ENCODE peak calls at places on chromosomes 4 and X, in five cellular contexts. V is hepatocyte, F is PC-3, R is suprapubic skin, U is thoracic aorta. E is an unnamed sample.
A peak's percentile ranks its signal among the peaks of the same experiment; 100 is the strongest.

GRCh38 chr4:100895572-100896197 is 377.9 kb upstream of the EMCN start:
- DNase-seq in R (no peak), F (no peak), V (no peak), U (no peak), E (no peak)

GRCh38 chr4:140233811-140234696 is 80.1 kb upstream of the MAML3 start:
- DNase-seq in U (no peak), R (no peak), V (peak; percentile 46), F (peak; percentile 29), E (no peak)

GRCh38 chr4:40462326-40462725 is 127.2 kb downstream of the CHRNA9 start:
- DNase-seq in V (no peak), R (no peak), F (no peak), U (no peak), E (no peak)

GRCh38 chr4:54937501-54937900 is 187.9 kb downstream of the KDR start:
- DNase-seq in R (no peak), V (peak; percentile 24), U (no peak), F (peak; percentile 27), E (no peak)

GRCh38 chr4:138938371-138938699 is 77.2 kb upstream of the NOCT start:
- DNase-seq in R (no peak), V (peak; percentile 52), F (peak; percentile 55), U (no peak), E (no peak)

GRCh38 chr4:89800012-89800516 is 36.9 kb downstream of the SNCA start:
- DNase-seq in F (peak; percentile 72), U (no peak), V (no peak), R (no peak), E (no peak)

GRCh38 chr4:107379054-107379869 is 340.8 kb downstream of the PAPSS1 start:
- DNase-seq in F (peak; percentile 4), V (peak; percentile 19), U (no peak), R (no peak), E (no peak)

GRCh38 chrX:55783723-55784122 is 66.2 kb downstream of the RRAGB start:
- DNase-seq in R (no peak), F (no peak), U (no peak), V (no peak), E (no peak)

GRCh38 chrX:151973262-151973661 is 1.2 kb downstream of the GABRE start:
- DNase-seq in R (no peak), U (no peak), F (no peak), V (no peak), E (peak; percentile 31)

GRCh38 chr4:25925486-25926201 is 11.6 kb downstream of the SMIM20 start:
- DNase-seq in V (peak; percentile 58), F (peak; percentile 46), U (no peak), R (no peak), E (no peak)

GRCh38 chr4:126784966-126785580 is 847.7 kb upstream of the INTU start:
- DNase-seq in R (no peak), V (no peak), F (no peak), U (no peak), E (no peak)

GRCh38 chr4:40241026-40241425 is 44.2 kb downstream of the RHOH start:
- DNase-seq in F (no peak), R (no peak), U (no peak), V (no peak), E (no peak)

GRCh38 chrX:68647156-68647957 is at the start of gene STARD8:
- DNase-seq in F (peak; percentile 60), V (peak; percentile 41), U (peak; percentile 7), R (no peak), E (no peak)

GRCh38 chrX:44873415-44874270 is 655 bp downstream of the KDM6A start:
- DNase-seq in U (peak; percentile 3), V (peak; percentile 58), F (peak; percentile 29), R (peak; percentile 78), E (peak; percentile 78)

GRCh38 chr4:139521764-139522373 is 34.1 kb downstream of the SETD7 start:
- DNase-seq in F (no peak), R (no peak), V (no peak), U (no peak), E (no peak)

GRCh38 chr4:183716302-183716701 is 57.2 kb downstream of the TRAPPC11 start:
- DNase-seq in U (no peak), V (no peak), F (peak; percentile 4), R (no peak), E (no peak)

GRCh38 chr4:117134386-117134785 is 49.0 kb upstream of the TRAM1L1 start:
- DNase-seq in F (peak; percentile 69), R (no peak), U (no peak), V (peak; percentile 77), E (no peak)

GRCh38 chr4:109701566-109702399 is 1.5 kb downstream of the CASP6 start:
- DNase-seq in U (no peak), V (peak; percentile 61), R (no peak), F (peak; percentile 21), E (no peak)

GRCh38 chr4:108303488-108304177 is 134.9 kb upstream of the LEF1 start:
- DNase-seq in U (no peak), F (peak; percentile 47), V (no peak), R (no peak), E (no peak)

GRCh38 chrX:149495573-149496071 is 9.5 kb downstream of the IDS start:
- DNase-seq in F (peak; percentile 92), U (no peak), R (no peak), V (peak; percentile 58), E (peak; percentile 53)

GRCh38 chr4:4334798-4335520 is 44.9 kb downstream of the ZBTB49 start:
- DNase-seq in R (no peak), F (peak; percentile 71), U (no peak), V (peak; percentile 83), E (no peak)

GRCh38 chr4:79445371-79445781 is 37.3 kb upstream of the GK2 start:
- DNase-seq in V (no peak), F (no peak), R (peak; percentile 65), U (no peak), E (no peak)

GRCh38 chr4:139559095-139559490 is 3.1 kb upstream of the SETD7 start:
- DNase-seq in F (no peak), V (no peak), R (no peak), U (no peak), E (no peak)

GRCh38 chrX:110992611-110993010 is 103.4 kb upstream of the PAK3 start:
- DNase-seq in U (no peak), F (peak; percentile 57), R (no peak), V (peak; percentile 51), E (no peak)

GRCh38 chr4:173752610-173753009 is 222.6 kb upstream of the HAND2 start:
- DNase-seq in U (no peak), R (no peak), F (peak; percentile 28), V (no peak), E (no peak)

GRCh38 chrX:9682456-9682855 is 83.2 kb downstream of the GPR143 start:
- DNase-seq in R (no peak), V (peak; percentile 42), F (peak; percentile 24), U (no peak), E (no peak)

GRCh38 chrX:78548012-78548411 is 111.1 kb downstream of the RTL3 start:
- DNase-seq in F (peak; percentile 88), V (no peak), R (no peak), U (no peak), E (no peak)

GRCh38 chrX:141175786-141176185 is 1.1 kb downstream of the LDOC1 start:
- DNase-seq in V (no peak), R (no peak), U (no peak), F (peak; percentile 36), E (no peak)

GRCh38 chrX:96436105-96436504 is 248.5 kb upstream of the DIAPH2 start:
- DNase-seq in U (no peak), F (peak; percentile 35), R (no peak), V (no peak), E (no peak)

GRCh38 chr4:55186123-55186522 is 60.7 kb upstream of the KDR start:
- DNase-seq in R (no peak), V (no peak), F (peak; percentile 33), U (no peak), E (no peak)

GRCh38 chrX:137354851-137355250 is 211.1 kb upstream of the ZIC3 start:
- DNase-seq in U (no peak), V (no peak), R (no peak), F (no peak), E (no peak)

GRCh38 chr4:100495074-100495473 is 22.7 kb downstream of the EMCN start:
- DNase-seq in U (no peak), R (no peak), F (no peak), V (no peak), E (no peak)

GRCh38 chr4:156754832-156755570 is 216.6 kb downstream of the PDGFC start:
- DNase-seq in V (no peak), F (no peak), R (no peak), U (no peak), E (no peak)

GRCh38 chr4:101651778-101652177 is 138.8 kb upstream of the BANK1 start:
- DNase-seq in V (no peak), R (no peak), U (no peak), F (no peak), E (no peak)

GRCh38 chrX:110699109-110699508 is 96.5 kb downstream of the CHRDL1 start:
- DNase-seq in V (no peak), F (no peak), U (no peak), R (no peak), E (no peak)

GRCh38 chrX:16920116-16920515 is 26.3 kb upstream of the REPS2 start:
- DNase-seq in R (no peak), U (no peak), F (no peak), V (no peak), E (no peak)

DNA sequence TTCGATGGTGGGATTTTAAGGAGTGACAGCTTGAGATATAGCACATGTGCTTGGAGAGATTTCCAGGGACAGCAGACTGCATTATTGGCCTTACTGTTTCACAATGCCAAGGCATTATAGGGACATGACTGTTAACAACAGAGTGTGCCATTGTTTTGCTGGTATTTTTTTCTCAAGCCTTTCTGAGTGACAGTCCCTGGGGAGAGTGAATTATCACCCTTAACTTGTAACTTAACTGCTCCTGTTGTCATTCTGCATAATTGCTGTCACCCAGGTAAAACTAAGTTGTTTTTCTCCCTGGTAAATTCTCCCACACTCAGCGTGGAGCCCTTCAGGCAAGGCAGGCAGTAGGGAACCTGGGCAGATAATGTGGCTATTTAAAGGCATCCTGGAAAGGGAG is 989.2 kb upstream of the LCORL start:
- DNase-seq in R (no peak), F (no peak), V (no peak), U (no peak), E (no peak)
- H3K27ac ChIP-seq in R (no peak overlapping the region), F (no peak overlapping the region), V (no peak overlapping the region), U (no peak overlapping the region), E (no peak overlapping the region)

GRCh38 chr4:16667464-16667863 is 231.0 kb downstream of the LDB2 start:
- DNase-seq in U (no peak), R (no peak), F (peak; percentile 71), V (no peak), E (no peak)
- H3K27ac ChIP-seq in U (no peak overlapping the region), R (no peak overlapping the region), F (no peak overlapping the region), V (no peak overlapping the region), E (no peak overlapping the region)

GRCh38 chr4:75180790-75181776 is 248.2 kb downstream of the PARM1 start:
- DNase-seq in V (no peak), R (no peak), F (peak; percentile 64), U (no peak), E (no peak)
- H3K27ac ChIP-seq in V (no peak overlapping the region), R (no peak overlapping the region), F (peak overlapping the region; percentile 76), U (no peak overlapping the region), E (no peak overlapping the region)

DNA sequence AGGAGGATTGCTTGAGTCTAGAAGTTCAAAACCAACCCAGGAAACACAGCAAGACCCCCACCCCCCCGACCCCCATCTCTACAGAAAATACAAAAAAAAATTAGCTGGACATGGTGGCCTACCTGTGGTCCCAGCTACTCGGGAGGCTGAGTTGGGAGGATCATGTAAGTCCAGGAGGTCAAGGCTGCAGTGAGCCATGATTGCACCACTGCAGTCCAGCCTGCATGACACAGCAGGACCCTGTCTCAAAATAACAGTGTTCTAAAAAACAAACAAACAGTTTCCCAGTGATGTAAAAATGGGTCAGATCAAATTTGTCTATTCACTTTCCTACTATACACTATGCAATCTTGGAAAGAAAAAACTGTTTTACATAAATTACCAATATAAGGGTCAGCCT is 2.0 kb upstream of the CBR4 start:
- DNase-seq in U (no peak), V (no peak), R (no peak), F (no peak), E (no peak)
- H3K27ac ChIP-seq in U (no peak overlapping the region), V (no peak overlapping the region), R (no peak overlapping the region), F (no peak overlapping the region), E (no peak overlapping the region)

E was measured in coronary artery.